ENCODE peak calls at places on chromosomes 16 and 17, in eight cellular contexts. E is Daoy, Y is uterus, T is cardiac fibroblast, X is H54, Q is spleen, Z is mesothelial cell of epicardium, A is ecto neural progenitor cell. O is an unnamed sample.

GRCh38 chr16:87765473-87765775 is 362 bp downstream of the KLHDC4 start:
- DNase-seq in E (peak), Y (no peak), T (no peak), X (peak), Q (no peak), Z (no peak), A (no peak), O (no peak)

GRCh38 chr17:57587201-57587870 is 157.8 kb downstream of the CCDC182 start:
- DNase-seq in E (no peak), Y (no peak), T (no peak), X (no peak), Q (peak), Z (no peak), A (no peak), O (no peak)

GRCh38 chr17:56879280-56879679 is 34.6 kb downstream of the TRIM25 start:
- DNase-seq in E (no peak), Y (no peak), T (no peak), X (no peak), Q (no peak), Z (no peak), A (no peak), O (no peak)

GRCh38 chr16:49651980-49652379 is 203.9 kb downstream of the ZNF423 start:
- DNase-seq in E (no peak), Y (peak), T (no peak), X (no peak), Q (peak), Z (no peak), A (no peak), O (peak)

GRCh38 chr17:12815642-12816141 is 26.4 kb downstream of the ARHGAP44 start:
- DNase-seq in E (peak), Y (no peak), T (no peak), X (no peak), Q (no peak), Z (no peak), A (no peak), O (no peak)

GRCh38 chr16:63702981-63703590 is 1418.8 kb downstream of the CDH11 start:
- DNase-seq in E (no peak), Y (no peak), T (no peak), X (no peak), Q (no peak), Z (no peak), A (peak), O (no peak)

GRCh38 chr17:72683506-72684404 is 408.7 kb downstream of the SLC39A11 start:
- DNase-seq in E (peak), Y (no peak), T (peak), X (peak), Q (no peak), Z (no peak), A (no peak), O (no peak)

GRCh38 chr16:19380316-19380715 is 37.4 kb upstream of the TMC5 start:
- DNase-seq in E (no peak), Y (no peak), T (no peak), X (no peak), Q (no peak), Z (no peak), A (no peak), O (no peak)

GRCh38 chr17:4509923-4510614 is 11.4 kb downstream of the SPNS2 start:
- DNase-seq in E (no peak), Y (no peak), T (no peak), X (no peak), Q (peak), Z (no peak), A (no peak), O (no peak)

GRCh38 chr17:17071531-17072360 is 29.5 kb downstream of the MPRIP start:
- DNase-seq in E (peak), Y (peak), T (no peak), X (no peak), Q (peak), Z (no peak), A (no peak), O (no peak)

GRCh38 chr16:84339316-84339715 is 29.0 kb upstream of the ATP2C2 start:
- DNase-seq in E (no peak), Y (no peak), T (no peak), X (no peak), Q (no peak), Z (no peak), A (no peak), O (no peak)

GRCh38 chr16:11224894-11225676 is 30.9 kb downstream of the SOCS1 start:
- DNase-seq in E (no peak), Y (peak), T (peak), X (no peak), Q (peak), Z (no peak), A (no peak), O (no peak)

GRCh38 chr17:27596106-27596505 is 34.9 kb upstream of the LGALS9 start:
- DNase-seq in E (no peak), Y (no peak), T (no peak), X (no peak), Q (peak), Z (no peak), A (no peak), O (peak)

GRCh38 chr17:17921192-17922082 is 50.8 kb downstream of the TOM1L2 start:
- DNase-seq in E (peak), Y (peak), T (peak), X (peak), Q (no peak), Z (no peak), A (peak), O (no peak)

GRCh38 chr16:2946649-2947048 is 17.4 kb upstream of the KREMEN2 start:
- DNase-seq in E (no peak), Y (no peak), T (no peak), X (no peak), Q (no peak), Z (no peak), A (no peak), O (no peak)

GRCh38 chr16:85333744-85334640 is 221.7 kb upstream of the CIBAR2 start:
- DNase-seq in E (no peak), Y (no peak), T (no peak), X (no peak), Q (no peak), Z (no peak), A (no peak), O (no peak)

GRCh38 chr17:37301288-37301687 is 74.5 kb upstream of the C17orf78 start:
- DNase-seq in E (no peak), Y (no peak), T (peak), X (no peak), Q (no peak), Z (no peak), A (no peak), O (no peak)

GRCh38 chr17:35170968-35171771 is 23.0 kb downstream of the SLC35G3 start:
- DNase-seq in E (peak), Y (no peak), T (peak), X (no peak), Q (no peak), Z (no peak), A (no peak), O (no peak)

GRCh38 chr17:48625502-48626201 is 506 bp downstream of the HOXB9 start:
- DNase-seq in E (peak), Y (no peak), T (no peak), X (no peak), Q (no peak), Z (peak), A (no peak), O (no peak)

GRCh38 chr16:11560701-11561439 is 25.8 kb downstream of the LITAF start:
- DNase-seq in E (no peak), Y (peak), T (no peak), X (no peak), Q (no peak), Z (no peak), A (peak), O (peak)

GRCh38 chr16:28321700-28322411 is 29.5 kb downstream of the SBK1 start:
- DNase-seq in E (peak), Y (no peak), T (peak), X (peak), Q (no peak), Z (no peak), A (peak), O (no peak)

GRCh38 chr17:19762515-19762961 is 14.4 kb upstream of the ALDH3A1 start:
- DNase-seq in E (peak), Y (peak), T (peak), X (peak), Q (peak), Z (peak), A (peak), O (peak)

GRCh38 chr17:64146418-64147109 is 16.6 kb upstream of the ERN1 start:
- DNase-seq in E (peak), Y (no peak), T (peak), X (no peak), Q (peak), Z (peak), A (peak), O (peak)

GRCh38 chr17:77875051-77875780 is 83.3 kb upstream of the TNRC6C start:
- DNase-seq in E (peak), Y (no peak), T (no peak), X (no peak), Q (no peak), Z (no peak), A (no peak), O (no peak)

GRCh38 chr17:65552214-65552613 is 9.2 kb downstream of the AXIN2 start:
- DNase-seq in E (no peak), Y (no peak), T (no peak), X (no peak), Q (peak), Z (no peak), A (no peak), O (no peak)

GRCh38 chr16:56637814-56638750 is at the start of gene MT1A:
- DNase-seq in E (peak), Y (peak), T (peak), X (no peak), Q (peak), Z (peak), A (peak), O (peak)

GRCh38 chr17:42354956-42355843 is 33.0 kb downstream of the STAT3 start:
- DNase-seq in E (no peak), Y (no peak), T (peak), X (no peak), Q (no peak), Z (no peak), A (no peak), O (no peak)